ENCODE peak calls at places on chromosomes 6 and 20, in four cellular contexts. One of them, this sample, is unnamed.

GRCh38 chr20:4671015-4671414 is 50.7 kb upstream of the PRND start:
- DNase-seq in endothelial cell of umbilical vein: no peak
- DNase-seq in adrenal gland: no peak
- DNase-seq in spleen: no peak
- DNase-seq in this sample: no peak

GRCh38 chr6:34630040-34630439 is 66.5 kb downstream of the ILRUN start:
- DNase-seq in adrenal gland: no peak
- DNase-seq in spleen: no peak
- DNase-seq in endothelial cell of umbilical vein: peak; percentile 88
- DNase-seq in this sample: no peak

GRCh38 chr6:34858681-34859080 is 29.2 kb downstream of the TAF11 start:
- DNase-seq in adrenal gland: no peak
- DNase-seq in endothelial cell of umbilical vein: no peak
- DNase-seq in spleen: no peak
- DNase-seq in this sample: no peak

GRCh38 chr20:32249030-32249738 is 28.3 kb upstream of the KIF3B start:
- DNase-seq in adrenal gland: no peak
- DNase-seq in endothelial cell of umbilical vein: no peak
- DNase-seq in spleen: peak; percentile 2
- DNase-seq in this sample: no peak

GRCh38 chr6:149012040-149012545 is 265.3 kb downstream of the UST start:
- DNase-seq in adrenal gland: peak; percentile 76
- DNase-seq in endothelial cell of umbilical vein: peak; percentile 11
- DNase-seq in spleen: no peak
- DNase-seq in this sample: no peak

GRCh38 chr6:12113190-12113578 is 101.1 kb downstream of the HIVEP1 start:
- DNase-seq in spleen: no peak
- DNase-seq in endothelial cell of umbilical vein: peak; percentile 26
- DNase-seq in adrenal gland: no peak
- DNase-seq in this sample: no peak

GRCh38 chr20:23253524-23253923 is 97.1 kb upstream of the NXT1 start:
- DNase-seq in adrenal gland: no peak
- DNase-seq in endothelial cell of umbilical vein: no peak
- DNase-seq in spleen: no peak
- DNase-seq in this sample: no peak

GRCh38 chr6:168374051-168374502 is 54.5 kb upstream of the DACT2 start:
- DNase-seq in spleen: peak; percentile 70
- DNase-seq in endothelial cell of umbilical vein: no peak
- DNase-seq in adrenal gland: no peak
- DNase-seq in this sample: peak; percentile 40

GRCh38 chr6:54264581-54265272 is 43.5 kb upstream of the TINAG start:
- DNase-seq in endothelial cell of umbilical vein: peak; percentile 51
- DNase-seq in spleen: no peak
- DNase-seq in adrenal gland: no peak
- DNase-seq in this sample: no peak

GRCh38 chr6:69796081-69796626 is 656 bp downstream of the LMBRD1 start:
- DNase-seq in endothelial cell of umbilical vein: peak; percentile 55
- DNase-seq in adrenal gland: peak; percentile 47
- DNase-seq in spleen: no peak
- DNase-seq in this sample: peak; percentile 84

GRCh38 chr20:48750941-48751620 is 76.7 kb downstream of the PREX1 start:
- DNase-seq in spleen: peak; percentile 92
- DNase-seq in endothelial cell of umbilical vein: peak; percentile 84
- DNase-seq in adrenal gland: peak; percentile 71
- DNase-seq in this sample: peak; percentile 75

GRCh38 chr20:48224531-48224930 is 439.2 kb upstream of the SULF2 start:
- DNase-seq in endothelial cell of umbilical vein: no peak
- DNase-seq in adrenal gland: no peak
- DNase-seq in spleen: no peak
- DNase-seq in this sample: no peak

GRCh38 chr6:30800876-30801275 is 56.5 kb upstream of the IER3 start:
- DNase-seq in adrenal gland: no peak
- DNase-seq in spleen: no peak
- DNase-seq in endothelial cell of umbilical vein: peak; percentile 98
- DNase-seq in this sample: no peak

GRCh38 chr20:14958626-14959025 is 621.2 kb upstream of the FLRT3 start:
- DNase-seq in spleen: no peak
- DNase-seq in endothelial cell of umbilical vein: no peak
- DNase-seq in adrenal gland: no peak
- DNase-seq in this sample: no peak

GRCh38 chr6:99349620-99350141 is at the start of gene FAXC:
- DNase-seq in endothelial cell of umbilical vein: peak; percentile 25
- DNase-seq in adrenal gland: peak; percentile 19
- DNase-seq in spleen: no peak
- DNase-seq in this sample: no peak

GRCh38 chr20:57793421-57793820 is 83.6 kb upstream of the PMEPA1 start:
- DNase-seq in adrenal gland: no peak
- DNase-seq in endothelial cell of umbilical vein: no peak
- DNase-seq in spleen: peak; percentile 49
- DNase-seq in this sample: no peak

GRCh38 chr20:58649288-58650180 is 1.5 kb upstream of the STX16 start:
- DNase-seq in spleen: peak; percentile 89
- DNase-seq in adrenal gland: no peak
- DNase-seq in endothelial cell of umbilical vein: no peak
- DNase-seq in this sample: peak; percentile 69

GRCh38 chr6:42349753-42350573 is 101.8 kb downstream of the TRERF1 start:
- DNase-seq in adrenal gland: no peak
- DNase-seq in spleen: no peak
- DNase-seq in endothelial cell of umbilical vein: no peak
- DNase-seq in this sample: peak; percentile 18

GRCh38 chr20:52190437-52191131 is 995 bp downstream of the ZFP64 start:
- DNase-seq in adrenal gland: peak; percentile 25
- DNase-seq in spleen: no peak
- DNase-seq in endothelial cell of umbilical vein: peak; percentile 32
- DNase-seq in this sample: peak; percentile 62

GRCh38 chr6:90078513-90079289 is 184.4 kb downstream of the GJA10 start:
- DNase-seq in endothelial cell of umbilical vein: no peak
- DNase-seq in spleen: no peak
- DNase-seq in adrenal gland: no peak
- DNase-seq in this sample: peak; percentile 18

GRCh38 chr6:41367700-41368099 is 32.3 kb downstream of the NCR2 start:
- DNase-seq in endothelial cell of umbilical vein: peak; percentile 62
- DNase-seq in spleen: no peak
- DNase-seq in adrenal gland: peak; percentile 38
- DNase-seq in this sample: peak; percentile 61

GRCh38 chr6:82006027-82006738 is 241.4 kb downstream of the IBTK start:
- DNase-seq in endothelial cell of umbilical vein: no peak
- DNase-seq in adrenal gland: peak; percentile 43
- DNase-seq in spleen: no peak
- DNase-seq in this sample: no peak

GRCh38 chr6:14135865-14136539 is 18.4 kb downstream of the CD83 start:
- DNase-seq in endothelial cell of umbilical vein: no peak
- DNase-seq in adrenal gland: no peak
- DNase-seq in spleen: no peak
- DNase-seq in this sample: no peak

GRCh38 chr6:14132244-14133220 is 15.0 kb downstream of the CD83 start:
- DNase-seq in spleen: no peak
- DNase-seq in endothelial cell of umbilical vein: no peak
- DNase-seq in adrenal gland: no peak
- DNase-seq in this sample: no peak

GRCh38 chr6:14131579-14131978 is 14.0 kb downstream of the CD83 start:
- DNase-seq in adrenal gland: no peak
- DNase-seq in spleen: no peak
- DNase-seq in endothelial cell of umbilical vein: no peak
- DNase-seq in this sample: no peak

GRCh38 chr6:14130431-14131075 is 13.0 kb downstream of the CD83 start:
- DNase-seq in spleen: no peak
- DNase-seq in endothelial cell of umbilical vein: no peak
- DNase-seq in adrenal gland: peak; percentile 83
- DNase-seq in this sample: peak; percentile 54

DNA sequence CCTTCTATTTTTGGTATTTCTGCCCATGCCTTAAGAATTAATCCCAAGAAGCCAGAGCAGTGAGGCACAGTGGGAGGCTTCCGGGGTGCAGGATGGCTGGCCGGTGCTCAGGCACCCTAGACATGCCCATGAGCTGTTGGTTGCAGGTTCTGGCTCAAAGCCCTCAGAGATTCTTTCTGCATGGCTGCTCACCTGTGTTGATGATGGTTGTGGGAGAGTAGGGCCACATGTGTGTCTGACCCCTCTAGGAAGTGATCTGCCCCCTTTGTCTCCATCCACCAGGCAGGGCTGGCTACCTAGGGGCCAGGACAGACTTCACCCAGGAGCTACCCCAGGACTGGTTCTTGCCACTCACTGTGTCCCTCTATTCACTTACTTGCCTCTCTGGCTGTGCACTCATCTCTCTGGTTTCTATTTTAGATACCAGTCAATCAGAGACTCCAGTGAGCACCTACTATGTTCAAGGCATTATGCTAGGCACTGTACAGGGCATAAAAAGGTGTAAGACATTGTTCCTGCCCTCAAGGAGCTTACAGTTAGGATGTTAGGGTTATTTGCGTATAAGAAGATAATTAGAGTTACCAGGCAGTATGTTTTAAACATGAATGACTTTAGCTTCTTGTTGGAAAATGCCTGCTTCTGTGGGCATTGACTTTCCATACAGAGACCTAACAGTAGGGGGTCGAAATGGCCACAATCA is 16.8 kb downstream of the CD83 start:
- DNase-seq in endothelial cell of umbilical vein: no peak
- DNase-seq in spleen: no peak
- DNase-seq in adrenal gland: no peak
- DNase-seq in this sample: no peak
- TF ChIP-seq POLR2A in endothelial cell of umbilical vein: no peak
- TF ChIP-seq POLR2A in spleen: no peak
- TF ChIP-seq POLR2A in adrenal gland: no peak
- TF ChIP-seq POLR2A in this sample: no peak

GRCh38 chr6:159168536-159169192 is 536 bp upstream of the FNDC1 start:
- DNase-seq in adrenal gland: peak; percentile 57
- DNase-seq in spleen: no peak
- DNase-seq in endothelial cell of umbilical vein: peak; percentile 42
- DNase-seq in this sample: no peak

GRCh38 chr6:159169193-159169555 is at the start of gene FNDC1:
- DNase-seq in adrenal gland: peak; percentile 20
- DNase-seq in endothelial cell of umbilical vein: no peak
- DNase-seq in spleen: no peak
- DNase-seq in this sample: no peak

GRCh38 chr6:159170333-159170672 is 1.1 kb downstream of the FNDC1 start:
- DNase-seq in adrenal gland: no peak
- DNase-seq in spleen: no peak
- DNase-seq in endothelial cell of umbilical vein: no peak
- DNase-seq in this sample: no peak

GRCh38 chr6:159170999-159171712 is 2.0 kb downstream of the FNDC1 start:
- DNase-seq in endothelial cell of umbilical vein: no peak
- DNase-seq in spleen: no peak
- DNase-seq in adrenal gland: peak; percentile 35
- DNase-seq in this sample: no peak

GRCh38 chr6:159169557-159170332 is 545 bp downstream of the FNDC1 start:
- DNase-seq in spleen: no peak
- DNase-seq in endothelial cell of umbilical vein: peak; percentile 2
- DNase-seq in adrenal gland: peak; percentile 23
- DNase-seq in this sample: no peak
- TF ChIP-seq POLR2A in spleen: no peak
- TF ChIP-seq POLR2A in endothelial cell of umbilical vein: no peak
- TF ChIP-seq POLR2A in adrenal gland: no peak
- TF ChIP-seq POLR2A in this sample: no peak

GRCh38 chr6:52588087-52588709 is 11.3 kb upstream of the TRAM2 start:
- DNase-seq in endothelial cell of umbilical vein: no peak
- DNase-seq in adrenal gland: no peak
- DNase-seq in spleen: no peak
- DNase-seq in this sample: no peak
- TF ChIP-seq POLR2A in endothelial cell of umbilical vein: no peak
- TF ChIP-seq POLR2A in adrenal gland: no peak
- TF ChIP-seq POLR2A in spleen: no peak
- TF ChIP-seq POLR2A in this sample: no peak

DNA sequence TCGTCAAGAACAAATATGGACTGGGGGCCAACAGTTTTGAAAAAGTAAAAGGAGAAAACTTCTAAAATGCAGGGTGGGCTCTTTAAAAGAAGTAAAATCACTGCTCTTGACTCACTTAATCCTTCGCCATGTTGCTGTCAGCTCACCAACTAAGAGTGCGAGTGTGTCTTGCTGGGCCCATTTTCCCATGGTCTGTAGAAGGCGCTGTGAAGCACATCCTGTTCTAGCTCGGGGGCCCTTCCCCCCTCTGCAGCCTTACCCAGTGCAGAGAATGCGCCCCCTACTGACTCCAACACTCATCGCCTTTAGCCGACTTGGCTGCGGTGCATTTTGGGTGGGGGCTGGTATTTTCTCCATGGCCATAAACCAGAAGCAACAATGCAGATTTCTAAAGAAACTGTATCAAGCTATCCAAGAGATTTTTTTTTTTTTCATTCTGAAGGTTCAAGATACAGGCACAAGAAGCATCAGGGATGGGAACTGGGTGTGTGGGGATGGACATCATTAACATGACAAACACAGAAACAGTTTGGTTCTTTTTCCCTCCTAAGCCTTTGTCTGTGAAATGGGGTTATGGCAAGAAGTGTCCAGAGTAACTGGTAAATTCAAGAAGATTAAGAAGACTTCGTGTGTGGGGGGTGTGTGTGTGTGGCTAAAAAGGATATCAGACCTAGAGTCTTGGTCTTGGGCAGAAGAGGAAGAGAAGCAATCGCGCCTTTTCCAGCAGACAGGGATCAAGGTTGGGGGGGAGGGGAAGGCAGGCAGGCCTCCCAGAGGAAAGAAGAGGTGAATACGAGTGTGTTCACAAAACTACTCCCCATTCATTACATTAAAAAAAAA is 1.7 kb downstream of the ADNP start:
- DNase-seq in endothelial cell of umbilical vein: peak; percentile 92
- DNase-seq in spleen: peak; percentile 95
- DNase-seq in adrenal gland: peak; percentile 89
- DNase-seq in this sample: peak; percentile 95
- TF ChIP-seq POLR2A in endothelial cell of umbilical vein: peak; percentile 15
- TF ChIP-seq POLR2A in spleen: no peak
- TF ChIP-seq POLR2A in adrenal gland: no peak
- TF ChIP-seq POLR2A in this sample: no peak

DNA sequence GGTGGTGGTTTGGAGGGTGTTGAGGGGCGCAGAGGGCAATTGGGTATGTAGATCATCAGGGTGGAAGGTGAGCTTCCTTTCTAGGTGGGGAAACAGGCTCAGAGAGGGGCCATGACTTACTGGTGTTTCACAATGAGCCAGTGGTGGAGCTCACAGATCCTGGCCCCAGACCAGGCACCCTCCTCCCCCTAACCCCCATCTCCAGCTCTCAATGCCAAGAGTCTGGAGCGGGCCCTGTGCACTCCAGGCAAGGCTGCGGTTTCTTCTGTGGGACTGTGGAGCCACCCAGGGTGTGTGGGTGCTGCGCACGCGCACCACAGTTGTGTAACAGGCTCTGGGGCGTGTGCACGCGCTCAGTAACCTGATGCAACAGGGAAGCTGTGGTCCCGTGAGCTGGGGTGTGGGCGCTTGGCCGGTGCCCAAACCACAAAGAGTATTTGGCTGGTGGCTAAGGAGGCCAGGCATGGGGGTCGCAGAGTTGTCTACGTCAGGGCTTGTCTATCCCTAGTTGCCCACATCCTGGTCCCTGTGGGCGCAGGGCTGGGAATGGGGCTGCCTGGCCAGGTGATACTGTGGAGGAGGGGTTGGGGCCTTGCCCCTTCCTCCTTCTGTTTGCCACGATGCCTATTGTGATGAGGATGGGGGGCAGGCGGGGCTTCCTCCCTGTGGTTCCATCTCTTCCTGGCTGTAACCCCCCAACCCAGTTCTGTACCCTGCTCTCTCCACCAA is 37.5 kb upstream of the MRPS18A start:
- DNase-seq in adrenal gland: peak; percentile 42
- DNase-seq in endothelial cell of umbilical vein: no peak
- DNase-seq in spleen: peak; percentile 94
- DNase-seq in this sample: peak; percentile 93
- TF ChIP-seq POLR2A in adrenal gland: no peak
- TF ChIP-seq POLR2A in endothelial cell of umbilical vein: no peak
- TF ChIP-seq POLR2A in spleen: no peak
- TF ChIP-seq POLR2A in this sample: no peak

This sample was measured in Peyer's patch.